ENCODE peak calls at places on chromosomes 13 and 19, in six cellular contexts. One of them, this sample, is unnamed.

GRCh38 chr19:6065685-6066365 is 44.5 kb downstream of the RFX2 start:
- DNase-seq in K562: peak; percentile 88
- DNase-seq in SK-N-SH: no peak
- DNase-seq in HepG2: peak; percentile 87
- DNase-seq in H1: no peak
- DNase-seq in GM12878: no peak
- DNase-seq in this sample: no peak

GRCh38 chr19:6738726-6739389 is 622 bp upstream of the TRIP10 start:
- DNase-seq in GM12878: no peak
- DNase-seq in HepG2: no peak
- DNase-seq in K562: no peak
- DNase-seq in SK-N-SH: no peak
- DNase-seq in H1: peak; percentile 76
- DNase-seq in this sample: no peak

GRCh38 chr13:107518292-107518691 is 697.0 kb downstream of the LIG4 start:
- DNase-seq in GM12878: no peak
- DNase-seq in K562: no peak
- DNase-seq in HepG2: no peak
- DNase-seq in SK-N-SH: no peak
- DNase-seq in H1: no peak
- DNase-seq in this sample: no peak

GRCh38 chr19:48290923-48291700 is 21.2 kb downstream of the ZNF114 start:
- DNase-seq in GM12878: no peak
- DNase-seq in HepG2: no peak
- DNase-seq in K562: peak; percentile 71
- DNase-seq in SK-N-SH: peak; percentile 86
- DNase-seq in H1: peak; percentile 95
- DNase-seq in this sample: peak; percentile 46

GRCh38 chr19:42175952-42176648 is 41.4 kb downstream of the DEDD2 start:
- DNase-seq in SK-N-SH: peak; percentile 59
- DNase-seq in H1: no peak
- DNase-seq in GM12878: no peak
- DNase-seq in HepG2: no peak
- DNase-seq in K562: no peak
- DNase-seq in this sample: no peak

GRCh38 chr13:111541752-111542529 is 221.5 kb downstream of the TEX29 start:
- DNase-seq in GM12878: no peak
- DNase-seq in SK-N-SH: no peak
- DNase-seq in K562: no peak
- DNase-seq in HepG2: no peak
- DNase-seq in H1: no peak
- DNase-seq in this sample: no peak

GRCh38 chr13:61664821-61665705 is 249.4 kb upstream of the PCDH20 start:
- DNase-seq in HepG2: peak; percentile 90
- DNase-seq in SK-N-SH: no peak
- DNase-seq in H1: no peak
- DNase-seq in GM12878: no peak
- DNase-seq in K562: no peak
- DNase-seq in this sample: peak; percentile 90

GRCh38 chr19:2044709-2045500 is 6.1 kb downstream of the MKNK2 start:
- DNase-seq in SK-N-SH: no peak
- DNase-seq in HepG2: no peak
- DNase-seq in K562: no peak
- DNase-seq in H1: no peak
- DNase-seq in GM12878: no peak
- DNase-seq in this sample: no peak

GRCh38 chr13:38635030-38635429 is 51.8 kb upstream of the FREM2 start:
- DNase-seq in SK-N-SH: no peak
- DNase-seq in HepG2: no peak
- DNase-seq in H1: no peak
- DNase-seq in GM12878: no peak
- DNase-seq in K562: no peak
- DNase-seq in this sample: no peak

DNA sequence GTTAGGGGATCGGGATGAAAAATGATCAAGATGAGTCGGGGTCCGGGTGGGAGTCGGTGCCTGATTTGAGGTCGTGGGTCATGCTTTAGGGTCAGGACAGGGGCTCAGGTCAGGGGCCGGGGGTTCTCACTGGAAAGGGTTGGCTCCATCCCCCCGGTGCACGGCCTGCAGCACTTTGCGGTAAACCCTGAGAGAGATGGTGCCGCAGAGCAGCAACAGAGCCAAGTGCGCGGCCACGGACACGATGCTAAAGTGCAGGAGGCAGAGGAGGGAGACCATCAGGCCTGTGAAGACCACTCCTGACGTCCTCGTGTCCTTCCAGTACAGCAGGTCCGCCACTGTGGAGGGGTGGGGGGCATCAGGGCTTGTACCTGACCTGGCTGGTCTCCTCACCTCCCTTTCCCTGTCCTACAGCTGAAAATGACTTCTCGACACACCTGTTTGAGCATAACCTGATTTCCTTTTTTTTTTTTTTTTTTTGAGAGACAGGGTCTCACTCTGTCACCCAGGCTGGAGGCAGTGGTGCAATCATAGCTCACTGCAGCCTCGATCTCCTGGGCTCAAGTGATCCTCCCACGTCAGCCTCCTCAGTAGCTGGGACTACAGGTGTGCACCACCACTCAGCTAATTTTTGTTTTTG is 7.5 kb downstream of the RTN2 start:
- DNase-seq in H1: no peak
- DNase-seq in SK-N-SH: no peak
- DNase-seq in GM12878: no peak
- DNase-seq in HepG2: no peak
- DNase-seq in K562: no peak
- DNase-seq in this sample: no peak
- TF ChIP-seq JUND in H1: no peak
- TF ChIP-seq JUND in SK-N-SH: no peak
- TF ChIP-seq JUND in GM12878: no peak
- TF ChIP-seq JUND in HepG2: no peak
- TF ChIP-seq JUND in K562: no peak
- TF ChIP-seq JUND in this sample: no peak

DNA sequence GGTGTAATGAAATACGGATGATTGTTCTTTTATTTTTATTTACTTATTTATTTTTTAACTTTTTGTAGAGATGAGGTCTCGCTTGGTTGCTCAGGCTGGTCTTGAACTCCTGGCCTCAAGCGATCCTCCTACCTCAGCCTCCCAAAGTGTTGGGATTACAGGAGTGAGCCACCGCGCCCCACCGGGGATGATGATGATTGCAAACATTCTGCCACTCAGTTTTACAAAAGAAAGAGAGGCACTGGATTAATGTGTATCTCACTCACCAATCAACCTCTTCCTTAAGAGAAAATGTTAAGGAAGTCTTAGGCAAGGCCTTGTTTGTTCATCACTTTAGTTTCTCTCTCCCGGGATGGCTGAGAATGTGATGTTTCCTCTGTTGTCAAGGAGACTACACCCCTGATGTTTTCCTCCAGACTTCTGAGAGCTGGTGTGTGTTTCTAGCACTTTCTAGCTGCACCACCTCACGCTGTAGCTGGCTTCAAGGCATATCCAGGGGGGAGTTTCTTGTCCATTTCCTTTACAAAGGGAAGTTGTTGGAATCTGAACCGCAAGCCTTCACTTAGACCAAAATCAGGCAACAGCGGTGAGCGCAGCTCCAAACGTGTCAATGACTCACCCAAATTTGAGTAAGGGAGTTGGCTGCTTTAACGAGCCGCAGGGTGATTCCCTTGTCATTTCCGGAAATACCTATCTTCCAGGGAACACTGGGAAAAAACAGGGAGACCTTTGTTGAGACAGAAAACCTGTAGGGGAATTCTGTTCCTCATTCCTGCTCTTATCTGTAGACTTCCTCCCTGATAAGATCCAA is 2.3 kb downstream of the LDLR start:
- DNase-seq in GM12878: no peak
- DNase-seq in SK-N-SH: no peak
- DNase-seq in H1: no peak
- DNase-seq in HepG2: peak; percentile 94
- DNase-seq in K562: no peak
- DNase-seq in this sample: no peak
- TF ChIP-seq JUND in GM12878: no peak
- TF ChIP-seq JUND in SK-N-SH: peak; percentile 35
- TF ChIP-seq JUND in H1: no peak
- TF ChIP-seq JUND in HepG2: no peak
- TF ChIP-seq JUND in K562: peak; percentile 84
- TF ChIP-seq JUND in this sample: no peak

GRCh38 chr19:51114087-51114714 is 6.0 kb upstream of the CTU1 start:
- DNase-seq in H1: no peak
- DNase-seq in HepG2: no peak
- DNase-seq in K562: no peak
- DNase-seq in SK-N-SH: no peak
- DNase-seq in GM12878: no peak
- DNase-seq in this sample: no peak

GRCh38 chr19:51119675-51120074 is 5.0 kb upstream of the SIGLEC9 start:
- DNase-seq in K562: no peak
- DNase-seq in SK-N-SH: no peak
- DNase-seq in GM12878: no peak
- DNase-seq in HepG2: no peak
- DNase-seq in H1: no peak
- DNase-seq in this sample: no peak

GRCh38 chr19:51119089-51119488 is 5.6 kb upstream of the SIGLEC9 start:
- DNase-seq in GM12878: no peak
- DNase-seq in H1: no peak
- DNase-seq in K562: no peak
- DNase-seq in HepG2: no peak
- DNase-seq in SK-N-SH: no peak
- DNase-seq in this sample: no peak

GRCh38 chr19:51121257-51121656 is 3.4 kb upstream of the SIGLEC9 start:
- DNase-seq in SK-N-SH: no peak
- DNase-seq in H1: no peak
- DNase-seq in GM12878: no peak
- DNase-seq in HepG2: no peak
- DNase-seq in K562: no peak
- DNase-seq in this sample: no peak

DNA sequence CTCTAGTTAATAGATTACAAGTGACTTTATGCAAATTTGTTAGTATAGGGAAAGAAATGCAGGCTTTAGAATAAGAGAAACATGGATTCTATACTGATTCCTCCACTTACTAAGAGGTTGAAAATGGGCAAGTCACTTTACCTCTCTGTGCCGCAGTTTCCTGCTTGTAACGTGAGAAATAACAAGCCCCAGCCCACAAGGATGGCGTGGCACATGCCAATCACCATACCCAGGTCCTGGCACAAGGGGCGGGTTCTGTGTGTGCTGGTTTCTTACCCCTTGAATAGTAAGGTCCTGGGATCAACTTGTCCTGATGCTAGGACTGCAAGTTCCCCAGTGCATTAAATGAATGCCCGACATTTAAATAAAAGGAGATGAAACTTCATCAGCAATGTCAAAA is 8.0 kb upstream of the SIGLEC9 start:
- DNase-seq in GM12878: no peak
- DNase-seq in K562: no peak
- DNase-seq in H1: no peak
- DNase-seq in SK-N-SH: no peak
- DNase-seq in HepG2: no peak
- DNase-seq in this sample: no peak
- TF ChIP-seq JUND in GM12878: no peak
- TF ChIP-seq JUND in K562: no peak
- TF ChIP-seq JUND in H1: no peak
- TF ChIP-seq JUND in SK-N-SH: no peak
- TF ChIP-seq JUND in HepG2: no peak
- TF ChIP-seq JUND in this sample: no peak

GRCh38 chr19:11420894-11421606 is 1.9 kb upstream of the RGL3 start:
- DNase-seq in H1: peak; percentile 86
- DNase-seq in SK-N-SH: no peak
- DNase-seq in GM12878: no peak
- DNase-seq in HepG2: no peak
- DNase-seq in K562: peak; percentile 16
- DNase-seq in this sample: peak; percentile 32

GRCh38 chr19:11416346-11417052 is 2.6 kb downstream of the RGL3 start:
- DNase-seq in H1: no peak
- DNase-seq in K562: no peak
- DNase-seq in HepG2: no peak
- DNase-seq in GM12878: no peak
- DNase-seq in SK-N-SH: no peak
- DNase-seq in this sample: no peak

GRCh38 chr19:11420429-11420893 is 1.3 kb upstream of the RGL3 start:
- DNase-seq in GM12878: no peak
- DNase-seq in SK-N-SH: no peak
- DNase-seq in K562: peak; percentile 41
- DNase-seq in H1: peak; percentile 63
- DNase-seq in HepG2: no peak
- DNase-seq in this sample: peak; percentile 58

GRCh38 chr19:11418518-11419506 is at the start of gene RGL3:
- DNase-seq in SK-N-SH: peak; percentile 95
- DNase-seq in GM12878: no peak
- DNase-seq in K562: peak; percentile 34
- DNase-seq in H1: peak; percentile 90
- DNase-seq in HepG2: no peak
- DNase-seq in this sample: peak; percentile 64

DNA sequence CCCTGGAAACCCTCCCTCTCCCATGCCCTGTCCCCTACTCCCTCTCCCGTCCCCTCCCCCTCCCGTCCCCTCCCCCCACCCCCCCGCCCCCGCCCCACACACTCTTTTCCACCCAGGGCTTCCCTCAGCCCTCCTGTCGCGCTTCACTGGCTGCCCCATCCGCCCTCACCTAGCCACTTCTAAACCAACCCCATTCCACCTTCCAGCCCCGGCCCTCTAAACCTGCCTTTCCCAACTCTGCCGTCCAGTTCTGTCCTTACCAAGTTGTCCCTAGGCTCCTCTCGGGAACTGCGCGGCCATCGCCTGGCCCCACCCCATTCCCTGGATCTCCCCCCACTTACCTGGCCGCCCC is 972 bp downstream of the RGL3 start:
- DNase-seq in HepG2: no peak
- DNase-seq in K562: peak; percentile 7
- DNase-seq in SK-N-SH: peak; percentile 42
- DNase-seq in H1: no peak
- DNase-seq in GM12878: no peak
- DNase-seq in this sample: no peak
- TF ChIP-seq JUND in HepG2: no peak
- TF ChIP-seq JUND in K562: no peak
- TF ChIP-seq JUND in SK-N-SH: no peak
- TF ChIP-seq JUND in H1: no peak
- TF ChIP-seq JUND in GM12878: no peak
- TF ChIP-seq JUND in this sample: no peak

GRCh38 chr13:28237944-28238343 is 99.6 kb downstream of the PAN3 start:
- DNase-seq in HepG2: no peak
- DNase-seq in H1: no peak
- DNase-seq in SK-N-SH: no peak
- DNase-seq in K562: no peak
- DNase-seq in GM12878: no peak
- DNase-seq in this sample: no peak

GRCh38 chr13:28239374-28239773 is 101.0 kb downstream of the PAN3 start:
- DNase-seq in K562: no peak
- DNase-seq in GM12878: no peak
- DNase-seq in SK-N-SH: no peak
- DNase-seq in H1: no peak
- DNase-seq in HepG2: no peak
- DNase-seq in this sample: no peak
- TF ChIP-seq JUND in K562: no peak
- TF ChIP-seq JUND in GM12878: no peak
- TF ChIP-seq JUND in SK-N-SH: no peak
- TF ChIP-seq JUND in H1: no peak
- TF ChIP-seq JUND in HepG2: no peak
- TF ChIP-seq JUND in this sample: no peak

GRCh38 chr19:28168557-28168956 is 1044.4 kb downstream of the UQCRFS1 start:
- DNase-seq in K562: no peak
- DNase-seq in H1: peak; percentile 52
- DNase-seq in HepG2: no peak
- DNase-seq in GM12878: no peak
- DNase-seq in SK-N-SH: no peak
- DNase-seq in this sample: no peak
- TF ChIP-seq JUND in K562: no peak
- TF ChIP-seq JUND in H1: no peak
- TF ChIP-seq JUND in HepG2: no peak
- TF ChIP-seq JUND in GM12878: no peak
- TF ChIP-seq JUND in SK-N-SH: no peak
- TF ChIP-seq JUND in this sample: no peak

This sample was measured in T47D.